ENCODE peak calls at places on chromosomes 1 and 21, in ten cellular contexts. P, X, H, Q, C, S, K, F, N and U are unnamed samples.

GRCh38 chr1:239527046-239527693 is 140.8 kb downstream of the CHRM3 start:
- DNase-seq in C (no peak), X (no peak), K (no peak), N (no peak), H (no peak), Q (no peak), F (no peak), S (no peak), P (no peak), U (no peak)

GRCh38 chr21:35083246-35083645 is 34.1 kb upstream of the RUNX1 start:
- DNase-seq in H (no peak), S (no peak), P (no peak), N (no peak), Q (no peak), F (no peak), C (no peak), K (no peak), X (no peak), U (no peak)

GRCh38 chr1:110672001-110672752 is 2.6 kb downstream of the KCNA3 start:
- DNase-seq in K (peak; percentile 54), X (peak; percentile 72), N (no peak), Q (peak; percentile 44), F (peak; percentile 91), P (peak; percentile 16), S (peak; percentile 37), H (no peak), C (peak; percentile 94), U (peak; percentile 91)

GRCh38 chr21:29258626-29259335 is 39.9 kb upstream of the BACH1 start:
- DNase-seq in C (no peak), P (peak; percentile 71), X (peak; percentile 64), F (no peak), H (peak; percentile 67), Q (no peak), N (no peak), K (no peak), S (no peak), U (no peak)

GRCh38 chr1:36536727-36537126 is 54.0 kb upstream of the CSF3R start:
- DNase-seq in N (no peak), F (no peak), C (no peak), P (no peak), S (no peak), X (no peak), Q (no peak), K (no peak), H (no peak), U (no peak)

GRCh38 chr21:46113497-46114176 is 15.7 kb downstream of the COL6A2 start:
- DNase-seq in K (no peak), N (no peak), X (no peak), Q (no peak), F (no peak), P (no peak), C (no peak), S (no peak), H (no peak), U (no peak)

GRCh38 chr1:14598498-14599172 is at the start of gene KAZN:
- DNase-seq in Q (no peak), H (peak; percentile 65), K (peak; percentile 63), F (no peak), S (no peak), N (no peak), C (no peak), P (no peak), X (peak; percentile 26), U (no peak)

GRCh38 chr1:197614916-197615692 is 160.2 kb downstream of the DENND1B start:
- DNase-seq in P (peak; percentile 1), S (peak; percentile 5), C (peak; percentile 44), K (peak; percentile 16), H (peak; percentile 53), X (peak; percentile 14), N (no peak), F (peak; percentile 25), Q (no peak), U (no peak)

GRCh38 chr1:14443164-14443787 is 155.2 kb upstream of the KAZN start:
- DNase-seq in H (peak; percentile 9), K (no peak), C (no peak), P (no peak), X (peak; percentile 29), Q (no peak), F (no peak), N (no peak), S (no peak), U (no peak)